ENCODE peak calls at places on chromosome 17, in five cellular contexts. One of them, this sample, is unnamed.

GRCh38 chr17:10144976-10145375 is 53.4 kb downstream of the GAS7 start:
- DNase-seq in stomach: no peak
- DNase-seq in K562: no peak
- DNase-seq in sigmoid colon: no peak
- DNase-seq in SK-N-SH: no peak
- DNase-seq in this sample: no peak

GRCh38 chr17:30942311-30943079 is 20.8 kb downstream of the ADAP2 start:
- DNase-seq in stomach: no peak
- DNase-seq in K562: no peak
- DNase-seq in sigmoid colon: no peak
- DNase-seq in SK-N-SH: no peak
- DNase-seq in this sample: no peak

GRCh38 chr17:74340470-74341023 is 14.5 kb downstream of the KIF19 start:
- DNase-seq in stomach: no peak
- DNase-seq in K562: no peak
- DNase-seq in sigmoid colon: no peak
- DNase-seq in SK-N-SH: peak; percentile 41
- DNase-seq in this sample: no peak

GRCh38 chr17:76500745-76501017 is 542 bp downstream of the RHBDF2 start:
- DNase-seq in stomach: no peak
- DNase-seq in K562: no peak
- DNase-seq in sigmoid colon: no peak
- DNase-seq in SK-N-SH: no peak
- DNase-seq in this sample: no peak

GRCh38 chr17:82152556-82153294 is 54.7 kb upstream of the FASN start:
- DNase-seq in stomach: peak; percentile 91
- DNase-seq in K562: no peak
- DNase-seq in sigmoid colon: no peak
- DNase-seq in SK-N-SH: no peak
- DNase-seq in this sample: no peak

GRCh38 chr17:32569171-32570080 is 82.6 kb downstream of the CDK5R1 start:
- DNase-seq in stomach: no peak
- DNase-seq in K562: no peak
- DNase-seq in sigmoid colon: no peak
- DNase-seq in SK-N-SH: no peak
- DNase-seq in this sample: no peak

GRCh38 chr17:75124819-75125162 is 6.8 kb downstream of the NT5C start:
- DNase-seq in stomach: no peak
- DNase-seq in K562: no peak
- DNase-seq in sigmoid colon: no peak
- DNase-seq in SK-N-SH: no peak
- DNase-seq in this sample: no peak

GRCh38 chr17:322006-322780 is 30.4 kb downstream of the RPH3AL start:
- DNase-seq in stomach: no peak
- DNase-seq in K562: no peak
- DNase-seq in sigmoid colon: peak; percentile 49
- DNase-seq in SK-N-SH: no peak
- DNase-seq in this sample: no peak

GRCh38 chr17:20010099-20010863 is 1.1 kb downstream of the SPECC1 start:
- DNase-seq in stomach: peak; percentile 45
- DNase-seq in K562: peak; percentile 32
- DNase-seq in sigmoid colon: no peak
- DNase-seq in SK-N-SH: peak; percentile 64
- DNase-seq in this sample: peak; percentile 30

GRCh38 chr17:10617120-10617505 is 40.0 kb downstream of the MYH3 start:
- DNase-seq in stomach: no peak
- DNase-seq in K562: no peak
- DNase-seq in sigmoid colon: no peak
- DNase-seq in SK-N-SH: no peak
- DNase-seq in this sample: no peak

GRCh38 chr17:32445976-32446375 is 1.7 kb downstream of the PSMD11 start:
- DNase-seq in stomach: no peak
- DNase-seq in K562: no peak
- DNase-seq in sigmoid colon: no peak
- DNase-seq in SK-N-SH: no peak
- DNase-seq in this sample: no peak

GRCh38 chr17:33674685-33675084 is 381.6 kb upstream of the ASIC2 start:
- DNase-seq in stomach: peak; percentile 51
- DNase-seq in K562: peak; percentile 82
- DNase-seq in sigmoid colon: no peak
- DNase-seq in SK-N-SH: peak; percentile 62
- DNase-seq in this sample: peak; percentile 66

GRCh38 chr17:49349535-49349934 is 12.5 kb downstream of the ZNF652 start:
- DNase-seq in stomach: no peak
- DNase-seq in K562: no peak
- DNase-seq in sigmoid colon: no peak
- DNase-seq in SK-N-SH: no peak
- DNase-seq in this sample: no peak

GRCh38 chr17:8555062-8555461 is 75.5 kb downstream of the MYH10 start:
- DNase-seq in stomach: no peak
- DNase-seq in K562: no peak
- DNase-seq in sigmoid colon: no peak
- DNase-seq in SK-N-SH: no peak
- DNase-seq in this sample: no peak

GRCh38 chr17:40541060-40541872 is 24.0 kb downstream of the CCR7 start:
- DNase-seq in stomach: no peak
- DNase-seq in K562: no peak
- DNase-seq in sigmoid colon: peak; percentile 68
- DNase-seq in SK-N-SH: no peak
- DNase-seq in this sample: no peak

GRCh38 chr17:82698974-82699442 is 510 bp upstream of the RAB40B start:
- DNase-seq in stomach: no peak
- DNase-seq in K562: no peak
- DNase-seq in sigmoid colon: no peak
- DNase-seq in SK-N-SH: no peak
- DNase-seq in this sample: no peak

GRCh38 chr17:50837980-50838954 is 2.9 kb downstream of the WFIKKN2 start:
- DNase-seq in stomach: no peak
- DNase-seq in K562: no peak
- DNase-seq in sigmoid colon: no peak
- DNase-seq in SK-N-SH: no peak
- DNase-seq in this sample: no peak

GRCh38 chr17:58631523-58632323 is 60.1 kb downstream of the TEX14 start:
- DNase-seq in stomach: peak; percentile 95
- DNase-seq in K562: peak; percentile 86
- DNase-seq in sigmoid colon: peak; percentile 97
- DNase-seq in SK-N-SH: peak; percentile 88
- DNase-seq in this sample: peak; percentile 97

GRCh38 chr17:18267927-18268711 is 7.7 kb downstream of the MIEF2 start:
- DNase-seq in stomach: no peak
- DNase-seq in K562: no peak
- DNase-seq in sigmoid colon: no peak
- DNase-seq in SK-N-SH: no peak
- DNase-seq in this sample: no peak

GRCh38 chr17:81009124-81009523 is 17.5 kb downstream of the CHMP6 start:
- DNase-seq in stomach: no peak
- DNase-seq in K562: no peak
- DNase-seq in sigmoid colon: no peak
- DNase-seq in SK-N-SH: no peak
- DNase-seq in this sample: peak; percentile 93

GRCh38 chr17:19719365-19720209 is 3.2 kb upstream of the SLC47A2 start:
- DNase-seq in stomach: no peak
- DNase-seq in K562: no peak
- DNase-seq in sigmoid colon: no peak
- DNase-seq in SK-N-SH: peak; percentile 8
- DNase-seq in this sample: no peak

GRCh38 chr17:28460901-28461300 is 12.5 kb upstream of the SLC13A2 start:
- DNase-seq in stomach: no peak
- DNase-seq in K562: no peak
- DNase-seq in sigmoid colon: no peak
- DNase-seq in SK-N-SH: no peak
- DNase-seq in this sample: no peak

GRCh38 chr17:83191388-83192160 is 112.2 kb downstream of the METRNL start:
- DNase-seq in stomach: no peak
- DNase-seq in K562: no peak
- DNase-seq in sigmoid colon: peak; percentile 50
- DNase-seq in SK-N-SH: no peak
- DNase-seq in this sample: no peak

GRCh38 chr17:79820959-79821330 is 18.3 kb downstream of the CBX4 start:
- DNase-seq in stomach: no peak
- DNase-seq in K562: no peak
- DNase-seq in sigmoid colon: no peak
- DNase-seq in SK-N-SH: no peak
- DNase-seq in this sample: no peak

GRCh38 chr17:78137392-78138203 is 7.0 kb downstream of the TMC8 start:
- DNase-seq in stomach: no peak
- DNase-seq in K562: peak; percentile 62
- DNase-seq in sigmoid colon: no peak
- DNase-seq in SK-N-SH: peak; percentile 60
- DNase-seq in this sample: peak; percentile 86

GRCh38 chr17:78135858-78136500 is 5.4 kb downstream of the TMC8 start:
- DNase-seq in stomach: no peak
- DNase-seq in K562: no peak
- DNase-seq in sigmoid colon: no peak
- DNase-seq in SK-N-SH: no peak
- DNase-seq in this sample: no peak

GRCh38 chr17:78141437-78142112 is 4.6 kb upstream of the C17orf99 start:
- DNase-seq in stomach: no peak
- DNase-seq in K562: no peak
- DNase-seq in sigmoid colon: no peak
- DNase-seq in SK-N-SH: no peak
- DNase-seq in this sample: no peak

GRCh38 chr17:78140169-78141051 is 5.8 kb upstream of the C17orf99 start:
- DNase-seq in stomach: peak; percentile 96
- DNase-seq in K562: peak; percentile 98
- DNase-seq in sigmoid colon: peak; percentile 90
- DNase-seq in SK-N-SH: peak; percentile 96
- DNase-seq in this sample: peak; percentile 98

GRCh38 chr17:78138204-78139060 is 7.8 kb upstream of the C17orf99 start:
- DNase-seq in stomach: no peak
- DNase-seq in K562: no peak
- DNase-seq in sigmoid colon: no peak
- DNase-seq in SK-N-SH: no peak
- DNase-seq in this sample: no peak
- TF ChIP-seq POLR2AphosphoS5 in stomach: no peak
- TF ChIP-seq POLR2AphosphoS5 in K562: no peak
- TF ChIP-seq POLR2AphosphoS5 in sigmoid colon: no peak
- TF ChIP-seq POLR2AphosphoS5 in SK-N-SH: no peak
- TF ChIP-seq POLR2AphosphoS5 in this sample: no peak

DNA sequence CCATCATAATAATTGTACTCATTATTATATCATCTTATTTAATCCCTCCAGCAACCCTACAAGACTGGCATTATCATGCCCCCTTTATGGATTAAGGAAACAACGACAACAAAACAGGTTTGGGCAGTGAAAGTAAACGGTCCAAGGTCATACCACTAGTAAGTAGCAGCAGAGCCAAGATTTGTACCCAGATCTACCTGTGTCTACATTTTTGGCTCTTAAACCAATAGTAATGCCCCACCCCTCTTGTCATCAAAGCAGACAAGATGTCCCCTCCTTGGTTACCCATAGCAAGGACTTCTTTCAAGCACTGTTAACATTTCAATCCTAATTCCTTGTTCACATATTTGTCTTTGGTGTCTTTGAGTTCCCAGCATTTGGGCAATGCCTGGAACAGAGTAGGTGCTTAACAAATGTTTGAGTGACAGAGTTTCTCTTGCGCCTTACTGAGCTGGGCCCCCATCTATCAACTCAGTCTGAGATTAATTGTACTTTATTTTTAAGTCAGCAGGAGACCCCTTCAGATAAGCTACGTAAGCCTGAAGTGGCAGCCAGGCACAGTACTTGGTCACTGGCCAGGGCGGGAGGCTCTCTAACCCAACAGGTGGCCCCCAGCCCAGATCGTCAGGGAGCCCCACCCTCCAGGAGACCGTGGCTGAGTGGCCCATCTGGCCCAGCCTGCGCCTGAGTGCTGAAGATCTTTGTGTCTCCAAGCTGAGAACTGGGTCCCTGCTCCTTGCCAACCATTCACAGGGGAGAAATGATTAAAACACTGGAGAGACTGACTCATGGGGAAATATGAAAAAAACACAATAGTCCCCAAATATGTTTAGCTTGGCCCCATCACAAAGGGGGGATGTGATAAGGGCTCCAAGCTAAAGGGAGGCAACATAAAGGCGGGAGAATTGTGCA is 75.8 kb downstream of the AXIN2 start:
- DNase-seq in stomach: no peak
- DNase-seq in K562: no peak
- DNase-seq in sigmoid colon: peak; percentile 53
- DNase-seq in SK-N-SH: no peak
- DNase-seq in this sample: no peak
- H3K27ac ChIP-seq in stomach: no peak overlapping the region
- H3K27ac ChIP-seq in K562: no peak overlapping the region
- H3K27ac ChIP-seq in sigmoid colon: no peak overlapping the region
- H3K27ac ChIP-seq in SK-N-SH: no peak overlapping the region
- H3K27ac ChIP-seq in this sample: no peak overlapping the region

GRCh38 chr17:47895856-47896671 is at the start of gene SP2:
- DNase-seq in stomach: peak; percentile 99
- DNase-seq in K562: peak; percentile 99
- DNase-seq in sigmoid colon: peak; percentile 100
- DNase-seq in SK-N-SH: peak; percentile 99
- DNase-seq in this sample: peak; percentile 100
- TF ChIP-seq POLR2AphosphoS5 in stomach: peak; percentile 51
- TF ChIP-seq POLR2AphosphoS5 in K562: peak; percentile 71
- TF ChIP-seq POLR2AphosphoS5 in sigmoid colon: peak; percentile 73
- TF ChIP-seq POLR2AphosphoS5 in SK-N-SH: peak; percentile 91
- TF ChIP-seq POLR2AphosphoS5 in this sample: peak; percentile 64

GRCh38 chr17:39236981-39237441 is 11.3 kb upstream of the STAC2 start:
- DNase-seq in stomach: no peak
- DNase-seq in K562: no peak
- DNase-seq in sigmoid colon: no peak
- DNase-seq in SK-N-SH: no peak
- DNase-seq in this sample: no peak

GRCh38 chr17:39231587-39232551 is 6.1 kb upstream of the STAC2 start:
- DNase-seq in stomach: peak; percentile 49
- DNase-seq in K562: peak; percentile 80
- DNase-seq in sigmoid colon: peak; percentile 74
- DNase-seq in SK-N-SH: peak; percentile 86
- DNase-seq in this sample: no peak

GRCh38 chr17:39237586-39237985 is 11.8 kb upstream of the STAC2 start:
- DNase-seq in stomach: no peak
- DNase-seq in K562: no peak
- DNase-seq in sigmoid colon: no peak
- DNase-seq in SK-N-SH: no peak
- DNase-seq in this sample: no peak

GRCh38 chr17:39236383-39236927 is 10.7 kb upstream of the STAC2 start:
- DNase-seq in stomach: no peak
- DNase-seq in K562: no peak
- DNase-seq in sigmoid colon: no peak
- DNase-seq in SK-N-SH: no peak
- DNase-seq in this sample: no peak

DNA sequence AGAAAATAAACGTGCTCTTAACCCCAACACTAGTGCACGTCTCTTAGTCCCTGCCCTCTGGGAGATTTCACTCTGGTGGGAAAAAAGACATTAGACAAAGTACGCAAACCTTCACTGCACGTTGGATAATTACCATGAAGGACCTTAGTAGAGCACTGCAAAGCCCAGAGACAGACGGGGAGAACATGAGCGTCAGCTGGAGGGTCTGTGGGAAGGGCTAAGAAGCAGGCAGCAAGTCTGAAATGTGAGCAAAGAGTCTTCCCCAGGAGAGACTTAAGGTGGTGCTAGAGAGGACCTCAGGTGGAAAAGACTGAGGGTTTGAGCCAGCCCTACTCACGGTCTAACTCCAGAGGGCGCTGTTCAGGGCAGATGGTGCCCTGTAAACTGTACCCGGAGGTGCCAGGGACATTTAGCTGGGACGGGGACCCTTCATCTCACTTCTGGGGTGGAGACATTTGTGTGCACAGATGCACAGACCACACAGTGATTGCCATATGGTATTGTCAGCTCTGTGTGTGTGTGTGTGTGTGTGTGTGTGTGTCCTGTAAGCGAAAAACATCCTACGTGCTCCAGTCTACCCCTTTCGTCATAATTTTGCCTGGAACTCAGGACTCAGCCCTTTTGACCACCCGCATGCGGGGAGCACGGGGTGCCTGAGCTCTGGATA is 9.9 kb upstream of the STAC2 start:
- DNase-seq in stomach: no peak
- DNase-seq in K562: peak; percentile 84
- DNase-seq in sigmoid colon: no peak
- DNase-seq in SK-N-SH: peak; percentile 80
- DNase-seq in this sample: peak; percentile 67
- H3K27ac ChIP-seq in stomach: no peak overlapping the region
- H3K27ac ChIP-seq in K562: no peak overlapping the region
- H3K27ac ChIP-seq in sigmoid colon: no peak overlapping the region
- H3K27ac ChIP-seq in SK-N-SH: no peak overlapping the region
- H3K27ac ChIP-seq in this sample: no peak overlapping the region

This sample was measured in HL-60.